ENCODE peak calls at places on chromosomes 16 and 17, in six cellular contexts. C, A, Z, E, H and M are unnamed samples. For H3K27me3, the result is how much of the 10 kb centered on the place peaks cover.

GRCh38 chr17:41271858-41272257 is 3.6 kb upstream of the KRTAP9-7 start:
- DNase-seq in Z (no peak), H (no peak), A (no peak), E (no peak), C (no peak), M (no peak)

GRCh38 chr16:68790130-68790761 is 53.1 kb upstream of the TANGO6 start:
- DNase-seq in A (peak), E (peak), C (no peak), Z (no peak), H (peak), M (no peak)

GRCh38 chr16:31198207-31198882 is 4.2 kb downstream of the PYCARD start:
- DNase-seq in A (no peak), Z (no peak), C (peak), E (no peak), H (no peak), M (no peak)

GRCh38 chr17:68455756-68456528 is 1.4 kb downstream of the WIPI1 start:
- DNase-seq in Z (no peak), A (no peak), E (peak), H (peak), C (no peak), M (no peak)

GRCh38 chr17:2542056-2542455 is 30.4 kb upstream of the METTL16 start:
- DNase-seq in A (no peak), Z (no peak), C (no peak), E (no peak), H (no peak), M (no peak)

GRCh38 chr17:48542114-48542955 is 2.6 kb downstream of the HOXB2 start:
- DNase-seq in Z (no peak), H (no peak), A (no peak), E (no peak), C (no peak), M (no peak)

GRCh38 chr16:27321013-27321960 is 7.5 kb downstream of the IL4R start:
- DNase-seq in E (no peak), A (peak), C (peak), H (no peak), Z (no peak), M (no peak)

GRCh38 chr17:28925912-28926365 is 23.1 kb upstream of the DHRS13 start:
- DNase-seq in H (no peak), C (no peak), E (no peak), A (no peak), Z (no peak), M (no peak)

GRCh38 chr16:57191056-57191536 is 5.0 kb downstream of the RSPRY1 start:
- DNase-seq in C (no peak), H (no peak), Z (no peak), E (no peak), A (no peak), M (no peak)

GRCh38 chr16:67207116-67207856 is 8.4 kb downstream of the ELMO3 start:
- DNase-seq in H (no peak), E (no peak), C (no peak), A (no peak), Z (no peak), M (no peak)

GRCh38 chr17:51948128-51948527 is 210.4 kb downstream of the CA10 start:
- DNase-seq in H (no peak), A (no peak), C (no peak), E (no peak), Z (no peak), M (no peak)

GRCh38 chr16:86222965-86223551 is 287.3 kb upstream of the FOXF1 start:
- DNase-seq in A (peak), Z (no peak), H (no peak), C (no peak), E (no peak), M (no peak)

GRCh38 chr17:35847006-35847405 is 21.7 kb downstream of the HEATR9 start:
- DNase-seq in A (no peak), C (no peak), H (no peak), E (no peak), Z (no peak), M (no peak)

GRCh38 chr16:67296422-67296821 is 17.1 kb downstream of the PLEKHG4 start:
- DNase-seq in C (peak), A (no peak), E (no peak), H (no peak), Z (no peak), M (no peak)

GRCh38 chr17:15348030-15348429 is 6.6 kb upstream of the TEKT3 start:
- DNase-seq in C (no peak), Z (no peak), H (no peak), E (no peak), A (no peak), M (no peak)

GRCh38 chr17:21106316-21106715 is 20.4 kb upstream of the DHRS7B start:
- DNase-seq in A (no peak), H (no peak), E (no peak), C (no peak), Z (no peak), M (no peak)

GRCh38 chr16:85296859-85297698 is 184.8 kb upstream of the CIBAR2 start:
- DNase-seq in Z (peak), E (no peak), C (no peak), A (no peak), H (no peak), M (no peak)

GRCh38 chr16:77170805-77171204 is 20.2 kb upstream of the MON1B start:
- DNase-seq in E (no peak), C (no peak), Z (no peak), A (no peak), H (no peak), M (no peak)

GRCh38 chr17:42779942-42780815 is at the start of gene WNK4:
- DNase-seq in Z (no peak), H (no peak), C (peak), A (peak), E (peak), M (no peak)

GRCh38 chr16:919658-920631 is 50.8 kb downstream of the LMF1 start:
- DNase-seq in E (no peak), Z (no peak), H (no peak), C (peak), A (peak), M (no peak)

GRCh38 chr16:69404275-69404805 is 18.5 kb upstream of the TERF2 start:
- DNase-seq in C (no peak), A (no peak), E (peak), Z (no peak), H (no peak), M (no peak)

GRCh38 chr17:70658324-70658723 is 489.0 kb downstream of the KCNJ2 start:
- DNase-seq in A (no peak), C (no peak), H (no peak), E (no peak), Z (no peak), M (no peak)

GRCh38 chr17:43877031-43877430 is 30.1 kb downstream of the CD300LG start:
- DNase-seq in Z (no peak), H (no peak), E (no peak), C (peak), A (no peak), M (no peak)

GRCh38 chr16:6725634-6726331 is 606.9 kb upstream of the RBFOX1 start:
- DNase-seq in H (no peak), A (no peak), Z (no peak), C (no peak), E (no peak), M (no peak)

GRCh38 chr16:85918436-85918835 is 19.5 kb downstream of the IRF8 start:
- DNase-seq in E (no peak), C (peak), Z (no peak), A (no peak), H (no peak), M (no peak)

GRCh38 chr16:1493746-1494094 is 560 bp downstream of the TELO2 start:
- DNase-seq in C (peak), Z (no peak), H (no peak), E (no peak), A (no peak), M (no peak)

GRCh38 chr17:32504166-32504990 is 17.6 kb downstream of the CDK5R1 start:
- DNase-seq in H (no peak), Z (no peak), C (peak), A (no peak), E (no peak), M (no peak)

DNA sequence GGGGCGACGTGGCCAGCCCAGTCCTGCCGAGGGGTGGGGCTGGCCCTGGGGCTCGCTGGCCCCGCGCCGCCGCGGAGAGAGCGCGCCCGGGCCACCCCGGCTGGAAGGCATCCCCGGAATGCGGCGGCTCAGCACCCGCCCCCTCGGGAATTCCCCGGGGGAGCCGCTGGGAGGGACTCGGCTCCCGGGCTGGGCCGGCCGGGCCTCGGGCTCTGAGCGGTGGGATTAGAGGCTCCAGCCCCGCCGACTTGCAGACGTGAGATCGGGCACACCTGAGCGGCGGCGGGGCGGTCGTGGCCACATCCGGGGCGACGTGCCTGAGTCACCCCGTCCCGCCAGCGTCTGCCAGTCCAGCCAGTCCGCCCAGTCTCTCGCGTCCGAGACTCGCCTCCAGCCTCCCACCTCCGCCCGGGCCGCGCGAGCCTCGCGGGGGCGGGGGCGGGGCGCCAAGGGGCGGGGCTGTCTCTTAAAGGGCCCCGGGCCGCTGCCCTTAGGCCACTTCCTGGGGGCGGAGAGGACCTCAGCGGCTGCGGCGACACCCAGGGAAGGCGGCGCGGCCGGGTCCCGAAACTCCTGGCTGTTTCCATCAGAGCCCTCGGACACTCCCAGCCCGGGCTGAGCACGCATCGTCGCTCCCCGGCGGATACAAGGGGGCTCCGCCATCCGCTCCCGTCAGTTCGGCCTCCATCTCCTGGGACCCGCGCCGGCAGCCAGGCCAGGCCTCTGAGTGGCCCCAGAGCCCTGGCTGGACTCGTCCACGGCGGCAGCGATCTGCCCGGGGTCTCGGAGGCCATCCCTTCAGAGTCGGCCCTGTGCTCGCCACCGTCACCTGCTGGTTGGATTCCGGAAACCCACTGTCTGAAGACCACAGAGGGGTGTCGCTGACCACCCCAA is at the start of gene KCTD11:
- DNase-seq in H (peak), A (peak), Z (peak), E (peak), C (peak), M (peak)
- TF ChIP-seq POLR2A in H (no peak), A (peak), Z (no peak), E (peak), C (no peak), M (no peak)

DNA sequence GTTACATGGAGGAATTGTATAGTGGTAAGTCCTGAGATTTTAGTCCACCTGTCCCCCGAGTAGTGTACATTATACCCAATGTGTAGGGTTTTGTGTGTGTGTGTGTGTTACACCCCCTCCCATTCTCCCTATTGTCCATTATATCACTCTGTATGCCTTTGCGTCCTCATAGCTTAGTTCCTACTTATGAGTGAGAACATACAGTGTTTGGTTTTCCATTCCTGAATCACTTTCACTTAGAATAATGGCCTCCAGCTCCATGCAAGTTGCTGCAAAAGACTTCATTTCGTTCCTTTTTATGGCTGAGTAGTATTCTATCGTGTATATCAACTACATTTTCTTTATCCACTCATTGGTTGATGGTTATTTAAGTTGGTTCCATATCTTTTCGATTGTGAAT is 635 bp upstream of the FA2H start:
- DNase-seq in H (no peak), Z (no peak), E (no peak), A (no peak), C (no peak), M (no peak)
- H3K4me3 ChIP-seq in H (no peak), Z (no peak), E (peak), A (peak), C (peak), M (peak)

DNA sequence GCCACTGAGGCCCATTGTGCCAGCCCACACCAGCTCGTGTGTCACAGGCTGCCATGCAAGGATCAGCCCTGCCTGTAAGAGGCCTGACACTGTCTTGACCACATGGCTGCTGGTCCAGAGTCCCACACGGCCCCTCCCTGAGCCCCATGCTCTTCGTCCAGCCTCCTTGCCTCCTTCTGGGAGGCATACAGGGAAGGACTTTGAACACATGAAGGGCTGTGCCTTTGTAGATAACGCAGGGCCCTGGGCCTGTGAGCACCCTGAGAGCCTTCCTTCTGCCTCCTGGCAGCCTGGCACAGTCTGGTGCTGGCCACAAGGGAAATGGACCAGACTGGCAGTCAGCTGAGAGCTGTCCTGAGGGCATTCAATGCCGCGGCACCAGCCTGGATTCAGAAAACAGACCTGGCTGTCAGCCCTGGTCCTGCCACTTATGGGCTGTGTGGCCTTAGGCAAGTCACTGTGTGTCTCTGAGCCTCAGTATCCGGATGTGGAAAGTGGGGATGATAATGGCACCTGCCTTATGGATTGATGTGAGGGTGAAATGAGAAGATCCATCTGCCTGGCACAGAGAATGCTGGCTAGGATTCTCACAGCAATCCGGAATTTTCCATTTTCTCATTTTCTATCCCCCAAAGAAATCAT is 19.2 kb upstream of the SPNS2 start:
- DNase-seq in A (no peak), H (no peak), E (no peak), Z (no peak), C (no peak), M (no peak)
- H3K27me3 ChIP-seq in A (under half), H (under half), E (under half), Z (under half), C (under half), M (under half)

GRCh38 chr16:22126037-22126558 is 33.8 kb downstream of the VWA3A start:
- DNase-seq in E (no peak), H (no peak), Z (no peak), C (no peak), A (no peak), M (no peak)
- TF ChIP-seq POLR2A in E (no peak), H (no peak), Z (no peak), C (no peak), A (no peak), M (no peak)